ENCODE peak calls at places on chromosomes 5 and 9, in six cellular contexts. I is HepG2, B is GM12878, G is GM12892, C is H1, E is K562. P is an unnamed sample.

GRCh38 chr5:143182901-143183820 is 220.3 kb downstream of the NR3C1 start:
- DNase-seq in I (peak), B (peak), G (no peak), C (no peak), E (no peak), P (no peak)

GRCh38 chr5:3361811-3362605 is 233.6 kb upstream of the IRX1 start:
- DNase-seq in I (no peak), B (no peak), G (no peak), C (no peak), E (no peak), P (no peak)

GRCh38 chr5:138240690-138241385 is 27.7 kb upstream of the CDC23 start:
- DNase-seq in I (no peak), B (no peak), G (no peak), C (no peak), E (peak), P (no peak)

GRCh38 chr5:601771-602465 is 10.2 kb upstream of the CEP72 start:
- DNase-seq in I (no peak), B (no peak), G (no peak), C (no peak), E (no peak), P (no peak)

GRCh38 chr5:95823738-95824609 is 1.4 kb upstream of the GLRX start:
- DNase-seq in I (peak), B (no peak), G (no peak), C (no peak), E (peak), P (no peak)

GRCh38 chr9:96423322-96423984 is 5.3 kb upstream of the ZNF367 start:
- DNase-seq in I (no peak), B (no peak), G (no peak), C (no peak), E (peak), P (no peak)

GRCh38 chr9:108156270-108156998 is 666.9 kb upstream of the KLF4 start:
- DNase-seq in I (no peak), B (no peak), G (no peak), C (no peak), E (peak), P (no peak)

GRCh38 chr5:83864652-83865051 is 144.0 kb upstream of the HAPLN1 start:
- DNase-seq in I (no peak), B (no peak), G (no peak), C (no peak), E (no peak), P (no peak)

GRCh38 chr9:32004431-32005076 is 379.9 kb upstream of the ACO1 start:
- DNase-seq in I (peak), B (no peak), G (no peak), C (no peak), E (no peak), P (no peak)

GRCh38 chr9:4680750-4681149 is 1.4 kb downstream of the CDC37L1 start:
- DNase-seq in I (peak), B (no peak), G (no peak), C (no peak), E (no peak), P (no peak)

GRCh38 chr5:14038341-14038959 is 94.0 kb upstream of the DNAH5 start:
- DNase-seq in I (peak), B (no peak), G (no peak), C (no peak), E (peak), P (no peak)

GRCh38 chr5:32709789-32710334 is 1.3 kb upstream of the NPR3 start:
- DNase-seq in I (peak), B (no peak), G (peak), C (no peak), E (peak), P (peak)

GRCh38 chr5:132209131-132209530 is 18.5 kb downstream of the P4HA2 start:
- DNase-seq in I (no peak), B (no peak), G (no peak), C (no peak), E (no peak), P (no peak)

GRCh38 chr5:87300744-87301143 is 33.1 kb downstream of the RASA1 start:
- DNase-seq in I (peak), B (no peak), G (no peak), C (no peak), E (peak), P (no peak)

GRCh38 chr5:38660194-38660668 is 103.8 kb upstream of the LIFR start:
- DNase-seq in I (peak), B (no peak), G (no peak), C (no peak), E (peak), P (no peak)

GRCh38 chr9:87742813-87743428 is 17.0 kb downstream of the CTSL start:
- DNase-seq in I (no peak), B (no peak), G (no peak), C (no peak), E (peak), P (no peak)

GRCh38 chr9:20271107-20271506 is 351.2 kb downstream of the MLLT3 start:
- DNase-seq in I (no peak), B (no peak), G (no peak), C (no peak), E (no peak), P (no peak)

GRCh38 chr5:150945947-150946346 is 41.2 kb upstream of the ZNF300 start:
- DNase-seq in I (no peak), B (no peak), G (no peak), C (no peak), E (peak), P (no peak)

GRCh38 chr9:132164604-132165362 is 2.9 kb downstream of the NTNG2 start:
- DNase-seq in I (peak), B (no peak), G (no peak), C (no peak), E (no peak), P (no peak)

GRCh38 chr9:80948876-80949275 is 740.5 kb downstream of the TLE1 start:
- DNase-seq in I (no peak), B (no peak), G (no peak), C (no peak), E (no peak), P (no peak)

GRCh38 chr5:158326241-158326640 is 467.3 kb upstream of the CLINT1 start:
- DNase-seq in I (no peak), B (no peak), G (no peak), C (no peak), E (no peak), P (no peak)

GRCh38 chr9:129405831-129406220 is 215.1 kb downstream of the C9orf50 start:
- DNase-seq in I (no peak), B (no peak), G (no peak), C (no peak), E (no peak), P (no peak)

GRCh38 chr9:129407905-129408452 is 212.9 kb downstream of the C9orf50 start:
- DNase-seq in I (no peak), B (no peak), G (no peak), C (no peak), E (no peak), P (no peak)

GRCh38 chr9:129411501-129412175 is 209.3 kb downstream of the C9orf50 start:
- DNase-seq in I (no peak), B (no peak), G (no peak), C (no peak), E (no peak), P (no peak)

GRCh38 chr9:129406278-129407225 is 214.3 kb downstream of the C9orf50 start:
- DNase-seq in I (no peak), B (no peak), G (no peak), C (no peak), E (peak), P (no peak)

DNA sequence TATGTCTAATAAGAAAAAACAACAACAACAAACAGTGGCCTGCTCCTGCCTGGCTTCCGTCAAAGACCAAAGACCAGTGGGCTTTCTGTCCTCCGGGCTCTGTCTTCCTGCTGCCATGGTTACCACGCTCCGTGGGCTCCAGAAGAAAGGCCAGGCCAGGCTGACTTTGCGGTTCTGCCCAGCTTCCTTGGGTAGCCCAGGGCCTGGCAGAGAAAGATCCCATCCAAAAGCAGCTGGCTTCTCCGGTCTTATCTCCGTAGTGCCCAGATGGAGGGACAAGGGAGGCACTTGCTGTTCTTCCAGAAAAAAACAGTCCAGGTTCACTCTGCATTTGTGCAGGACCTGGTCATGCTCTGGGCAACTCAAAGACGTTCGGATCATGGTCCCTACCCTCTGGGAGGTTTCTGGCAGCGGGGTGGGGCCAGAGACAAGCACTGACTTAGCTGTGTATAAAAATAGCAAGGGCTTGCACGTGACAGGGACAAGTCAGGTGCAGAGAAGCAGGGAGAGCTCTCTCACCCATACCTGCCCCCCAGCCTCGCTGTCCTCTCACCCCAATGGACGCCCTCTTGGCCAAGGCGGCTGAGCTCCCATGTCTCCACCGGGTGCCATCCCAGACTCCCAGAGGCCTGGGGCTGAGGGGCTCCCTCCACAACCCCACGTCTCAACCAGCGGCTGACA is 212.2 kb downstream of the C9orf50 start:
- DNase-seq in I (no peak), B (no peak), G (no peak), C (no peak), E (no peak), P (no peak)
- TF ChIP-seq POLR2AphosphoS5 in I (no peak), B (no peak), G (no peak), C (no peak), E (no peak), P (no peak)

DNA sequence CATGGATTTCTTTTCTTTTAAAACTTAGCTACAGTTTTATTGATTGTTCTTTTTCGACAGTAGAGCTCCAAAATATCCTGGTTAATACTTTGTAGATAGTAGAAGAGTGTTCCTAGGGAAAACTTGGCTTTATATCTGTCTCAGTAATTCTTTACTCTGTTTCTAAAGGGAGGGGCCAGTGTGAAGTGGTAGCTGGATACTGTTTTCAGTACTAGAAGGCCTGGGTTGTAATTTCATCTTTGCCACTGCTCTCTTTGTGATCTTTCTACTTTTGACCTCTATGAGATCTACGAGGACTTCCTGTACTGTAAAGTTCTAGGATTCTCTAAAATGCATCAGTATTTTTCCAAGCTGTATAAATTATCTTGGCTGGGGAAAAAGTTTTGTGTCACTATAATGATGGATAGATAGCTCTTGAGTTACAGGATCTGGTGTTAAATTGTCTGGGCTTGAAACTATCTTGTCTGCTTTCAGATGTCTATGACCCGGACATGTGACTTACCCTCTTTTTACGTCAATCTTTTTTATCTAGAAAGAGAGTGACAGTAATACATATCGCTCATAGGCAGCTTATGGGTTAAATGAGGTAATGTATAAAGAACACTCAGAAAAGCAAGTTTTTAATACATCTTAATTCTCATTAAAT is 53.6 kb downstream of the PRR16 start:
- DNase-seq in I (no peak), B (no peak), G (no peak), C (no peak), E (no peak), P (no peak)
- TF ChIP-seq TAF1 in I (no peak), B (no peak), G (no peak), C (no peak), E (no peak), P (no peak)

DNA sequence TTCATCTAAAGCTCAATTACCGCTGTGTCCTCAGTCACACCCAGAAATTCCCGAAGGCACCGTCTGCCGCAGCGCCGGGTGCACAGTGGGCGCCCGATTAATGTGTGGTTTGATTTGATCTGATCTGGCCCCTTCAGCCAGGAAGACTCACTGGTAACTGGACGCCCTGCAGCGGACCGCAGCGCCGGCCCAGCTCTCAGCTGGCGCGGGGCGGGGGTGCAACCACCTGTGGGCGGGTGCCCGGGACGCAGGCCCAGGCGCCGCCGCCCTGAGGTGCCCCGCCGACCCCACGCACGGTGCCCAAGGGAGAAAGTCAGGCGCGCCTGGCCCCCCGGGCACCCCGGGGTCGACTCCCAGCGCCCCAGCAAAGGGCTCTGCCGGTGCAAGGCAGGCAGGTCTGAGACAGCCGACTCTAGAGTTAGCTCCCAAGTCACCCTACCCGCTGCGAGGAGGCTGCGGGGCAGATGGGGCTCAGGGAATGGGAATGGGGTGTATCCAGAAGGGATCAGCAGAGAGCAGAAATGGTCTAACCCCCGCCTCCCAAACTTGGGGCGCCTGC is 1.7 kb downstream of the EPB41L4B start:
- DNase-seq in I (no peak), B (no peak), G (no peak), C (no peak), E (no peak), P (no peak)
- TF ChIP-seq POLR2A in I (no peak), B (no peak), G (no peak), C (no peak), E (no peak), P (no peak)

GRCh38 chr5:36363101-36363500 is 61.4 kb upstream of the RANBP3L start:
- DNase-seq in I (no peak), B (no peak), G (no peak), C (no peak), E (no peak), P (no peak)
- TF ChIP-seq POLR2AphosphoS5 in I (no peak), B (no peak), G (no peak), C (no peak), E (no peak), P (no peak)